ENCODE peak calls at places on chromosomes 16 and 17, in seven cellular contexts. D is fibroblast of lung, L is breast epithelium, X is progenitor cell of endocrine pancreas, P is uterus, Y is RWPE1, E is cardiac muscle cell. F is an unnamed sample.

GRCh38 chr16:73565263-73565662 is 517.3 kb upstream of the ZFHX3 start:
- DNase-seq in D (no peak), L (no peak), X (no peak), P (no peak), Y (no peak), E (peak; percentile 41), F (no peak)

GRCh38 chr17:7513850-7514419 is 29.8 kb downstream of the POLR2A start:
- DNase-seq in D (no peak), L (no peak), X (no peak), P (peak; percentile 34), Y (no peak), E (no peak), F (no peak)

GRCh38 chr17:78360371-78361226 is 722 bp upstream of the SOCS3 start:
- DNase-seq in D (peak; percentile 72), L (peak; percentile 92), X (peak; percentile 97), P (peak; percentile 92), Y (peak; percentile 91), E (peak; percentile 95), F (peak; percentile 93)

GRCh38 chr17:78694805-78695531 is 87.1 kb downstream of the CYTH1 start:
- DNase-seq in D (no peak), L (no peak), X (no peak), P (no peak), Y (no peak), E (no peak), F (no peak)

GRCh38 chr17:69030145-69030544 is 30.6 kb downstream of the ABCA9 start:
- DNase-seq in D (no peak), L (no peak), X (no peak), P (no peak), Y (no peak), E (no peak), F (no peak)

GRCh38 chr17:75069783-75070182 is 18.0 kb upstream of the SLC16A5 start:
- DNase-seq in D (no peak), L (no peak), X (no peak), P (no peak), Y (peak; percentile 54), E (no peak), F (no peak)

GRCh38 chr17:80443916-80444708 is 29.1 kb downstream of the ENDOV start:
- DNase-seq in D (no peak), L (no peak), X (no peak), P (no peak), Y (no peak), E (no peak), F (no peak)

GRCh38 chr16:4317471-4318170 is 1.8 kb downstream of the GLIS2 start:
- DNase-seq in D (peak; percentile 66), L (no peak), X (no peak), P (peak; percentile 70), Y (no peak), E (no peak), F (no peak)

GRCh38 chr17:77963441-77963840 is 4.9 kb downstream of the TNRC6C start:
- DNase-seq in D (peak; percentile 95), L (peak; percentile 37), X (no peak), P (no peak), Y (no peak), E (peak; percentile 70), F (no peak)

GRCh38 chr16:56298948-56299602 is 107.8 kb downstream of the GNAO1 start:
- DNase-seq in D (no peak), L (no peak), X (no peak), P (no peak), Y (no peak), E (no peak), F (no peak)

GRCh38 chr17:62587554-62587953 is 39.9 kb upstream of the MRC2 start:
- DNase-seq in D (no peak), L (no peak), X (no peak), P (no peak), Y (no peak), E (no peak), F (no peak)

GRCh38 chr17:1162116-1162855 is 17.5 kb downstream of the ABR start:
- DNase-seq in D (no peak), L (no peak), X (no peak), P (no peak), Y (no peak), E (no peak), F (no peak)

GRCh38 chr16:19118938-19119431 is 5.2 kb downstream of the ITPRIPL2 start:
- DNase-seq in D (peak; percentile 95), L (peak; percentile 48), X (no peak), P (peak; percentile 69), Y (peak; percentile 79), E (no peak), F (no peak)

GRCh38 chr17:82378741-82379021 is 7.1 kb downstream of the UTS2R start:
- DNase-seq in D (no peak), L (no peak), X (no peak), P (no peak), Y (no peak), E (no peak), F (no peak)

GRCh38 chr16:84737658-84738057 is 37.9 kb downstream of the USP10 start:
- DNase-seq in D (no peak), L (no peak), X (no peak), P (no peak), Y (no peak), E (no peak), F (no peak)

GRCh38 chr16:67701420-67701819 is 17.7 kb downstream of the GFOD2 start:
- DNase-seq in D (no peak), L (no peak), X (no peak), P (no peak), Y (no peak), E (no peak), F (no peak)

GRCh38 chr16:180921-181667 is 835 bp downstream of the HBQ1 start:
- DNase-seq in D (peak; percentile 52), L (no peak), X (peak; percentile 79), P (peak; percentile 67), Y (peak; percentile 78), E (peak; percentile 86), F (peak; percentile 95)

GRCh38 chr16:84633622-84634021 is 14.7 kb upstream of the KLHL36 start:
- DNase-seq in D (no peak), L (no peak), X (no peak), P (peak; percentile 77), Y (no peak), E (no peak), F (no peak)

GRCh38 chr17:41571561-41572434 is at the start of gene KRT9:
- DNase-seq in D (no peak), L (no peak), X (no peak), P (no peak), Y (no peak), E (no peak), F (no peak)

GRCh38 chr17:78142113-78142861 is 3.9 kb upstream of the C17orf99 start:
- DNase-seq in D (peak; percentile 69), L (peak; percentile 89), X (no peak), P (no peak), Y (peak; percentile 88), E (no peak), F (no peak)

GRCh38 chr17:66493283-66494019 is 191.0 kb downstream of the PRKCA start:
- DNase-seq in D (peak; percentile 71), L (no peak), X (no peak), P (no peak), Y (no peak), E (no peak), F (no peak)

DNA sequence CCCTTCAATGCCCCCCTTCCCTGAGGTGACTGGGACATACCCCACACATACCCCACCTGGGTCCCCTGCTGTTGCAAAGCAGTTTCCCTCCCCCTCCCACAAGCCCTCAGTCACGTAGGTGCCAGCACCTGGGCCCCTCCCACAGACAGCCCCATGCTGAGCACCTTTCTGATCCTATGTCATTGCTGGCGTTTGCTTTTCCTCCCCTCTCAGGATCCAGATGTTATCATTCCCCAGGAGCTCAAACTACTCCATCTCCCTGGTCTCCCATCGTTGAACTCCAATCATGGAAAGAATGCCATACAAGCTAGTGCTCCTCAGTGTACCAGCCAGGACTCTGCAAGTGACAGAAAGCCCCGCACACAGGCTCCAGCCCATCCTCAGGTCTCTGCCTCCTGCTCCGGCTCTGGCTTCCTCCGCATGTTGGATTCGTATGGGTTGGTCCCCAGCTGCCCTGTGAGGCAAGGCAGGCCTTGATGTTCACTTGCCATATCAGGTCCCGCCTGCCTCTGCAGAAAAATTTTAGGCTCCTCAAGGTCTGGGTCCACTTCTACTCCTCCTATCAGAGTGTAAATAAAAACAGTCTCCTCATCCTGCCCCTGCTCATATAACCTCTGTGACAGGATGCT is 31.4 kb upstream of the MED9 start:
- DNase-seq in D (no peak), L (no peak), X (no peak), P (no peak), Y (no peak), E (no peak), F (no peak)
- TF ChIP-seq CTCF in D (no peak), L (no peak), X (no peak), P (no peak), Y (no peak), E (no peak), F (no peak)

GRCh38 chr16:71647391-71647790 is 21.4 kb downstream of the MARVELD3 start:
- DNase-seq in D (no peak), L (no peak), X (no peak), P (no peak), Y (no peak), E (no peak), F (no peak)

GRCh38 chr16:71645450-71645849 is 19.5 kb downstream of the MARVELD3 start:
- DNase-seq in D (peak; percentile 30), L (no peak), X (no peak), P (no peak), Y (peak; percentile 42), E (peak; percentile 17), F (peak; percentile 54)

GRCh38 chr16:71648162-71648561 is 22.2 kb downstream of the MARVELD3 start:
- DNase-seq in D (no peak), L (no peak), X (no peak), P (no peak), Y (no peak), E (no peak), F (no peak)

GRCh38 chr16:71648921-71649320 is 22.9 kb downstream of the MARVELD3 start:
- DNase-seq in D (no peak), L (no peak), X (no peak), P (no peak), Y (no peak), E (no peak), F (no peak)
- TF ChIP-seq CTCF in D (peak; percentile 28), L (no peak), X (peak; percentile 38), P (no peak), Y (no peak), E (peak; percentile 57), F (no peak)

GRCh38 chr16:23595951-23596720 is at the start of gene NDUFAB1:
- DNase-seq in D (peak; percentile 83), L (peak; percentile 77), X (peak; percentile 87), P (peak; percentile 87), Y (peak; percentile 81), E (peak; percentile 95), F (peak; percentile 95)
- TF ChIP-seq CTCF in D (peak; percentile 90), L (peak; percentile 92), X (peak; percentile 100), P (peak; percentile 98), Y (peak; percentile 99), E (peak; percentile 98), F (peak; percentile 100)

GRCh38 chr17:48228720-48229119 is 121.2 kb downstream of the SNX11 start:
- DNase-seq in D (no peak), L (no peak), X (no peak), P (no peak), Y (no peak), E (no peak), F (no peak)
- TF ChIP-seq CTCF in D (no peak), L (no peak), X (peak; percentile 22), P (no peak), Y (no peak), E (no peak), F (no peak)